ENCODE peak calls at places on chromosome 20, in seven cellular contexts. R is progenitor cell of endocrine pancreas; N is GM23248; H is fibroblast of the conjunctiva; O is NCI-H2081; L is midbrain; Y is stimulated activated CD4-positive, alpha-beta T cell treated with anti-CD3 and anti-CD28 coated beads, Interleukin-2, amount 100 ng/mL, for 48 hours. X is an unnamed sample.

GRCh38 chr20:37958856-37959255 is 55.9 kb downstream of the VSTM2L start:
- DNase-seq in H (no peak), O (no peak), Y (no peak), L (no peak), R (no peak), N (no peak), X (no peak)

GRCh38 chr20:22339091-22339881 is 245.1 kb downstream of the FOXA2 start:
- DNase-seq in R (peak), Y (peak), L (peak), H (peak), O (peak), N (peak), X (no peak)

GRCh38 chr20:41339957-41340326 is 679 bp upstream of the LPIN3 start:
- DNase-seq in R (peak), Y (peak), N (peak), O (peak), L (peak), H (peak), X (peak)

GRCh38 chr20:17859616-17860232 is 108.9 kb downstream of the SNX5 start:
- DNase-seq in O (no peak), L (no peak), N (no peak), R (no peak), H (no peak), Y (no peak), X (no peak)

GRCh38 chr20:23254034-23254433 is 96.6 kb upstream of the NXT1 start:
- DNase-seq in L (no peak), O (no peak), R (no peak), N (no peak), H (no peak), Y (no peak), X (no peak)

GRCh38 chr20:22684072-22684762 is 99.8 kb upstream of the FOXA2 start:
- DNase-seq in O (peak), N (peak), R (peak), H (peak), L (peak), Y (peak), X (no peak)

GRCh38 chr20:38660429-38660828 is 58.8 kb downstream of the ARHGAP40 start:
- DNase-seq in Y (no peak), O (no peak), L (no peak), N (no peak), H (no peak), R (no peak), X (no peak)

GRCh38 chr20:18553746-18554145 is 13.5 kb upstream of the SMIM26 start:
- DNase-seq in O (no peak), Y (no peak), R (no peak), H (no peak), L (no peak), N (no peak), X (no peak)

GRCh38 chr20:24958506-24959385 is 9.7 kb downstream of the CST7 start:
- DNase-seq in L (no peak), H (no peak), N (no peak), O (no peak), R (no peak), Y (no peak), X (no peak)

GRCh38 chr20:40628877-40629276 is 60.2 kb downstream of the MAFB start:
- DNase-seq in N (no peak), O (no peak), H (no peak), L (no peak), R (no peak), Y (no peak), X (no peak)

GRCh38 chr20:16273812-16274560 is 299.3 kb downstream of the KIF16B start:
- DNase-seq in N (no peak), O (no peak), R (no peak), H (no peak), Y (no peak), L (no peak), X (no peak)

GRCh38 chr20:43723194-43723593 is 3.6 kb downstream of the GTSF1L start:
- DNase-seq in H (no peak), R (no peak), O (no peak), N (no peak), L (no peak), Y (no peak), X (no peak)

GRCh38 chr20:58094160-58094559 is 134.3 kb downstream of the ANKRD60 start:
- DNase-seq in N (no peak), Y (no peak), L (no peak), H (no peak), R (no peak), O (no peak), X (no peak)

GRCh38 chr20:49674383-49675352 is 39.0 kb downstream of the B4GALT5 start:
- DNase-seq in L (no peak), R (no peak), H (no peak), Y (no peak), O (no peak), N (peak), X (no peak)

GRCh38 chr20:16711859-16712258 is 18.0 kb upstream of the SNRPB2 start:
- DNase-seq in H (no peak), L (no peak), N (no peak), O (no peak), R (no peak), Y (no peak), X (no peak)

GRCh38 chr20:56259948-56260347 is 11.4 kb downstream of the MC3R start:
- DNase-seq in H (no peak), L (no peak), Y (no peak), N (no peak), O (no peak), R (no peak), X (no peak)

GRCh38 chr20:58542411-58543095 is 27.4 kb upstream of the APCDD1L start:
- DNase-seq in O (no peak), N (peak), Y (no peak), R (no peak), H (no peak), L (no peak), X (no peak)

GRCh38 chr20:32966382-32966781 is 37.9 kb downstream of the SUN5 start:
- DNase-seq in N (no peak), H (no peak), R (no peak), Y (no peak), O (no peak), L (no peak), X (no peak)

GRCh38 chr20:17624551-17625245 is 54.8 kb downstream of the DSTN start:
- DNase-seq in N (no peak), Y (no peak), R (no peak), O (no peak), L (no peak), H (no peak), X (no peak)

GRCh38 chr20:53606364-53606985 is 12.8 kb upstream of the ZNF217 start:
- DNase-seq in R (no peak), Y (no peak), N (peak), L (no peak), H (peak), O (no peak), X (no peak)

GRCh38 chr20:32681175-32682084 is 7.7 kb upstream of the C20orf203 start:
- DNase-seq in N (no peak), L (no peak), O (peak), Y (no peak), R (no peak), H (no peak), X (peak)

GRCh38 chr20:25294459-25295385 is 46.8 kb downstream of the PYGB start:
- DNase-seq in R (peak), N (peak), L (peak), H (no peak), Y (peak), O (no peak), X (no peak)

GRCh38 chr20:21528870-21529269 is 15.0 kb upstream of the NKX2-2 start:
- DNase-seq in H (no peak), L (no peak), N (no peak), R (no peak), O (no peak), Y (no peak), X (no peak)

GRCh38 chr20:8194721-8195120 is 62.7 kb downstream of the PLCB1 start:
- DNase-seq in R (no peak), H (no peak), L (no peak), O (no peak), Y (no peak), N (peak), X (no peak)

GRCh38 chr20:62542862-62543261 is 67.1 kb upstream of the GATA5 start:
- DNase-seq in H (no peak), O (no peak), R (no peak), N (no peak), L (no peak), Y (no peak), X (no peak)

GRCh38 chr20:25539742-25540201 is 45.6 kb downstream of the NINL start:
- DNase-seq in L (peak), Y (no peak), O (no peak), H (no peak), R (no peak), N (peak), X (no peak)

GRCh38 chr20:2101057-2101934 is at the start of gene STK35:
- DNase-seq in N (no peak), O (peak), R (no peak), H (no peak), L (no peak), Y (peak), X (no peak)

GRCh38 chr20:31496761-31497295 is 17.4 kb upstream of the HM13 start:
- DNase-seq in O (no peak), Y (no peak), L (no peak), H (no peak), N (peak), R (no peak), X (no peak)

GRCh38 chr20:51327251-51327841 is 215.2 kb downstream of the NFATC2 start:
- DNase-seq in H (no peak), L (no peak), N (peak), R (no peak), Y (no peak), O (no peak), X (no peak)

GRCh38 chr20:40192083-40192482 is 497.0 kb downstream of the MAFB start:
- DNase-seq in N (peak), R (no peak), Y (no peak), H (no peak), L (no peak), O (no peak), X (no peak)

GRCh38 chr20:45248609-45249008 is 5.8 kb downstream of the SLPI start:
- DNase-seq in Y (no peak), R (no peak), N (no peak), H (no peak), O (no peak), L (no peak), X (no peak)

GRCh38 chr20:17571153-17571527 is 1.3 kb downstream of the DSTN start:
- DNase-seq in H (peak), L (no peak), N (peak), Y (no peak), O (no peak), R (no peak), X (no peak)

GRCh38 chr20:4912380-4913142 is 88.7 kb downstream of the SLC23A2 start:
- DNase-seq in R (no peak), N (no peak), O (no peak), L (no peak), Y (no peak), H (no peak), X (no peak)

GRCh38 chr20:51428451-51429143 is 113.9 kb downstream of the NFATC2 start:
- DNase-seq in O (no peak), N (peak), L (no peak), H (no peak), R (peak), Y (no peak), X (no peak)

GRCh38 chr20:18928626-18929025 is 115.0 kb downstream of the SCP2D1 start:
- DNase-seq in O (no peak), Y (no peak), L (no peak), R (no peak), H (no peak), N (no peak), X (no peak)

GRCh38 chr20:3777726-3778629 is 3.3 kb downstream of the SPEF1 start:
- DNase-seq in N (peak), O (no peak), L (no peak), Y (no peak), R (peak), H (no peak), X (no peak)

GRCh38 chr20:43751167-43752050 is 24.6 kb upstream of the GTSF1L start:
- DNase-seq in H (peak), Y (peak), R (no peak), L (no peak), O (no peak), N (peak), X (peak)

GRCh38 chr20:10902836-10903410 is 229.1 kb upstream of the JAG1 start:
- DNase-seq in R (no peak), O (no peak), H (no peak), N (peak), Y (no peak), L (no peak), X (no peak)

GRCh38 chr20:31497838-31498540 is 16.3 kb upstream of the HM13 start:
- DNase-seq in L (no peak), H (no peak), Y (no peak), R (no peak), N (peak), O (no peak), X (no peak)